ENCODE peak calls at places on chromosomes 7 and 10, in six cellular contexts. F, I, A, Y, L and N are unnamed samples.

GRCh38 chr10:49613882-49614241 is at the start of gene CHAT:
- DNase-seq in F (no peak), I (no peak), A (no peak), Y (no peak), L (no peak), N (no peak)

GRCh38 chr7:155345490-155345889 is 47.8 kb downstream of the INSIG1 start:
- DNase-seq in F (no peak), I (no peak), A (no peak), Y (no peak), L (no peak), N (no peak)

GRCh38 chr7:128000854-128001265 is 30.4 kb downstream of the LRRC4 start:
- DNase-seq in F (no peak), I (no peak), A (no peak), Y (no peak), L (no peak), N (no peak)

GRCh38 chr10:113663142-113663541 is 699 bp downstream of the NRAP start:
- DNase-seq in F (no peak), I (no peak), A (no peak), Y (no peak), L (no peak), N (no peak)

GRCh38 chr7:124191713-124192112 is 158.8 kb upstream of the TMEM229A start:
- DNase-seq in F (no peak), I (no peak), A (no peak), Y (no peak), L (no peak), N (no peak)

GRCh38 chr10:77635402-77636227 is 2.0 kb downstream of the KCNMA1 start:
- DNase-seq in F (no peak), I (no peak), A (no peak), Y (no peak), L (peak; percentile 28), N (no peak)

GRCh38 chr10:125117941-125118630 is 42.3 kb downstream of the CTBP2 start:
- DNase-seq in F (no peak), I (no peak), A (no peak), Y (no peak), L (peak; percentile 71), N (no peak)

GRCh38 chr7:159159731-159160130 is 15.1 kb upstream of the VIPR2 start:
- DNase-seq in F (no peak), I (no peak), A (no peak), Y (no peak), L (no peak), N (no peak)

GRCh38 chr7:137328389-137329120 is 15.0 kb downstream of the PTN start:
- DNase-seq in F (no peak), I (peak; percentile 14), A (no peak), Y (no peak), L (peak; percentile 59), N (no peak)

GRCh38 chr7:151552352-151553028 is 32.8 kb upstream of the RHEB start:
- DNase-seq in F (no peak), I (no peak), A (no peak), Y (no peak), L (no peak), N (no peak)

GRCh38 chr7:16524332-16524731 is 2.3 kb upstream of the LRRC72 start:
- DNase-seq in F (no peak), I (no peak), A (no peak), Y (no peak), L (no peak), N (no peak)

GRCh38 chr10:86346169-86346793 is 20.3 kb downstream of the GRID1 start:
- DNase-seq in F (no peak), I (no peak), A (no peak), Y (no peak), L (no peak), N (no peak)

GRCh38 chr10:131556061-131556896 is 244.8 kb upstream of the TCERG1L start:
- DNase-seq in F (no peak), I (no peak), A (no peak), Y (no peak), L (no peak), N (no peak)

GRCh38 chr7:26789481-26790175 is 74.8 kb downstream of the SKAP2 start:
- DNase-seq in F (no peak), I (no peak), A (no peak), Y (no peak), L (no peak), N (no peak)